ENCODE peak calls at places on chromosomes 6 and 20, in seven cellular contexts. L is lung; P is IMR-90; S is fibroblast of the conjunctiva; I is stimulated activated CD8-positive, alpha-beta memory T cell treated with anti-CD3 and anti-CD28 coated beads, Interleukin-7, amount 100 ng/mL, for 1 hour; H is GM03348; E is epithelial cell of esophagus. D is an unnamed sample.
A peak's percentile ranks its signal among the peaks of the same experiment; 100 is the strongest.

GRCh38 chr6:2505624-2506023 is 245.1 kb downstream of the MYLK4 start:
- DNase-seq in L (no peak), P (no peak), S (no peak), I (no peak), H (no peak), E (no peak), D (no peak)

GRCh38 chr6:25404693-25405169 is 125.6 kb downstream of the CARMIL1 start:
- DNase-seq in L (no peak), P (no peak), S (no peak), I (peak; percentile 9), H (no peak), E (peak; percentile 46), D (no peak)

GRCh38 chr6:111748247-111748647 is 125.0 kb downstream of the FYN start:
- DNase-seq in L (no peak), P (no peak), S (no peak), I (no peak), H (no peak), E (no peak), D (no peak)

GRCh38 chr20:14566505-14566904 is 229.1 kb upstream of the FLRT3 start:
- DNase-seq in L (no peak), P (no peak), S (peak; percentile 38), I (no peak), H (peak; percentile 65), E (peak; percentile 48), D (peak; percentile 82)

GRCh38 chr20:25247100-25247665 is 702 bp upstream of the PYGB start:
- DNase-seq in L (peak; percentile 57), P (peak; percentile 60), S (no peak), I (no peak), H (peak; percentile 69), E (peak; percentile 61), D (peak; percentile 51)

GRCh38 chr6:13494137-13494536 is 6.7 kb upstream of the GFOD1 start:
- DNase-seq in L (no peak), P (no peak), S (no peak), I (no peak), H (no peak), E (no peak), D (no peak)

GRCh38 chr6:120826253-120826652 is 508.0 kb downstream of the TBC1D32 start:
- DNase-seq in L (no peak), P (no peak), S (no peak), I (no peak), H (no peak), E (peak; percentile 61), D (no peak)

GRCh38 chr20:52601295-52601971 is 370.7 kb upstream of the TSHZ2 start:
- DNase-seq in L (no peak), P (no peak), S (peak; percentile 75), I (no peak), H (peak; percentile 58), E (no peak), D (no peak)

GRCh38 chr6:111228094-111228493 is 140.8 kb downstream of the SLC16A10 start:
- DNase-seq in L (no peak), P (no peak), S (no peak), I (no peak), H (peak; percentile 37), E (peak; percentile 88), D (no peak)

GRCh38 chr6:37433657-37434271 is 743 bp downstream of the CMTR1 start:
- DNase-seq in L (no peak), P (peak; percentile 12), S (no peak), I (peak; percentile 2), H (peak; percentile 27), E (peak; percentile 26), D (no peak)

GRCh38 chr6:22886881-22887581 is 317.7 kb downstream of the HDGFL1 start:
- DNase-seq in L (no peak), P (peak; percentile 54), S (no peak), I (no peak), H (peak; percentile 32), E (peak; percentile 87), D (no peak)

GRCh38 chr20:18904624-18905023 is 91.0 kb downstream of the SCP2D1 start:
- DNase-seq in L (no peak), P (no peak), S (no peak), I (no peak), H (no peak), E (peak; percentile 27), D (no peak)

GRCh38 chr6:112251170-112251945 is 3.0 kb downstream of the LAMA4 start:
- DNase-seq in L (no peak), P (peak; percentile 79), S (peak; percentile 82), I (no peak), H (peak; percentile 61), E (no peak), D (no peak)

GRCh38 chr6:112501705-112502104 is 154.6 kb downstream of the RFPL4B start:
- DNase-seq in L (no peak), P (peak; percentile 80), S (peak; percentile 78), I (no peak), H (no peak), E (no peak), D (no peak)

GRCh38 chr6:80932364-80932763 is 820.1 kb downstream of the TENT5A start:
- DNase-seq in L (no peak), P (peak; percentile 63), S (peak; percentile 49), I (no peak), H (no peak), E (no peak), D (no peak)

GRCh38 chr6:10662207-10662606 is 32.2 kb downstream of the C6orf52 start:
- DNase-seq in L (no peak), P (no peak), S (no peak), I (no peak), H (no peak), E (no peak), D (no peak)

GRCh38 chr6:137005073-137005472 is 39.7 kb downstream of the IL20RA start:
- DNase-seq in L (no peak), P (no peak), S (no peak), I (no peak), H (no peak), E (peak; percentile 17), D (no peak)

GRCh38 chr20:63534831-63535651 is 2.1 kb downstream of the PTK6 start:
- DNase-seq in L (no peak), P (no peak), S (no peak), I (no peak), H (no peak), E (peak; percentile 56), D (no peak)

GRCh38 chr6:80363501-80363900 is 257.0 kb downstream of the BCKDHB start:
- DNase-seq in L (no peak), P (peak; percentile 25), S (no peak), I (no peak), H (peak; percentile 45), E (no peak), D (peak; percentile 42)

GRCh38 chr6:158558415-158559306 is 1.2 kb upstream of the TMEM181 start:
- DNase-seq in L (no peak), P (no peak), S (no peak), I (no peak), H (no peak), E (no peak), D (no peak)

GRCh38 chr6:21527731-21528130 is 65.8 kb upstream of the SOX4 start:
- DNase-seq in L (no peak), P (no peak), S (no peak), I (no peak), H (no peak), E (no peak), D (no peak)

GRCh38 chr6:141580988-141581387 is 551.7 kb upstream of the GJE1 start:
- DNase-seq in L (no peak), P (peak; percentile 36), S (no peak), I (no peak), H (peak; percentile 49), E (peak; percentile 38), D (peak; percentile 49)

GRCh38 chr6:17865798-17866725 is 121.4 kb downstream of the KIF13A start:
- DNase-seq in L (peak; percentile 40), P (peak; percentile 95), S (peak; percentile 86), I (no peak), H (peak; percentile 75), E (peak; percentile 97), D (peak; percentile 89)

GRCh38 chr20:45592574-45593189 is 13.6 kb upstream of the WFDC8 start:
- DNase-seq in L (no peak), P (peak; percentile 21), S (peak; percentile 12), I (no peak), H (peak; percentile 27), E (peak; percentile 60), D (peak; percentile 23)

GRCh38 chr20:24783631-24784492 is 165.2 kb upstream of the CST7 start:
- DNase-seq in L (no peak), P (no peak), S (no peak), I (no peak), H (no peak), E (no peak), D (no peak)

GRCh38 chr6:19873031-19873430 is 35.9 kb downstream of the ID4 start:
- DNase-seq in L (no peak), P (no peak), S (no peak), I (no peak), H (no peak), E (no peak), D (no peak)

GRCh38 chr6:102195311-102195710 is 801.8 kb downstream of the GRIK2 start:
- DNase-seq in L (no peak), P (no peak), S (no peak), I (no peak), H (no peak), E (no peak), D (no peak)

GRCh38 chr6:111794716-111795452 is 78.4 kb downstream of the FYN start:
- DNase-seq in L (no peak), P (no peak), S (no peak), I (no peak), H (no peak), E (no peak), D (no peak)

GRCh38 chr20:51184289-51184688 is 161.4 kb upstream of the KCNG1 start:
- DNase-seq in L (no peak), P (peak; percentile 49), S (no peak), I (no peak), H (no peak), E (no peak), D (no peak)

GRCh38 chr6:137744877-137745276 is 122.2 kb upstream of the TNFAIP3 start:
- DNase-seq in L (no peak), P (no peak), S (no peak), I (no peak), H (no peak), E (no peak), D (no peak)